ENCODE peak calls at places on chromosomes 7 and 10, in eight cellular contexts. I, Z, X, S, U, F, G and J are unnamed samples.

GRCh38 chr7:84025332-84025927 is 169.2 kb downstream of the SEMA3A start:
- DNase-seq in S (no peak), I (peak; percentile 94), F (peak; percentile 77), G (no peak), U (no peak), X (peak; percentile 95), Z (no peak), J (no peak)

GRCh38 chr7:132251327-132251659 is 325.0 kb downstream of the PLXNA4 start:
- DNase-seq in U (peak; percentile 93), S (peak; percentile 85), I (peak; percentile 17), F (peak; percentile 76), Z (no peak), X (no peak), G (peak; percentile 81), J (no peak)

GRCh38 chr7:115683093-115683492 is 347.5 kb downstream of the TFEC start:
- DNase-seq in S (no peak), U (no peak), X (no peak), F (no peak), Z (no peak), G (no peak), I (no peak), J (no peak)

GRCh38 chr7:5543361-5543760 is 119.7 kb upstream of the TNRC18 start:
- DNase-seq in F (no peak), I (no peak), S (no peak), Z (no peak), X (no peak), U (no peak), G (no peak), J (no peak)

GRCh38 chr10:11381023-11381422 is 230.4 kb downstream of the USP6NL start:
- DNase-seq in G (no peak), F (no peak), X (no peak), I (no peak), Z (no peak), U (no peak), S (no peak), J (no peak)

GRCh38 chr10:71454347-71454746 is 57.6 kb downstream of the CDH23 start:
- DNase-seq in U (no peak), X (no peak), G (no peak), Z (no peak), I (no peak), S (no peak), F (peak; percentile 50), J (no peak)

GRCh38 chr10:92377962-92378361 is 87.0 kb downstream of the MARCHF5 start:
- DNase-seq in X (no peak), I (no peak), S (no peak), F (no peak), Z (no peak), U (no peak), G (no peak), J (no peak)

GRCh38 chr10:95422196-95422595 is 131.4 kb upstream of the PDLIM1 start:
- DNase-seq in I (no peak), X (no peak), F (no peak), S (no peak), G (no peak), Z (no peak), U (no peak), J (no peak)

GRCh38 chr10:11854301-11854700 is 31.1 kb downstream of the PROSER2 start:
- DNase-seq in I (no peak), X (no peak), U (no peak), Z (no peak), S (no peak), G (no peak), F (no peak), J (no peak)

GRCh38 chr10:126350216-126350992 is 37.9 kb downstream of the ADAM12 start:
- DNase-seq in U (no peak), G (no peak), Z (peak; percentile 86), X (peak; percentile 2), I (peak; percentile 55), F (peak; percentile 82), S (no peak), J (no peak)

GRCh38 chr10:115772606-115773005 is 500.4 kb downstream of the GFRA1 start:
- DNase-seq in Z (no peak), X (no peak), F (no peak), G (no peak), I (peak; percentile 45), S (no peak), U (no peak), J (no peak)

GRCh38 chr7:75565129-75565528 is 73.0 kb downstream of the SPDYE5 start:
- DNase-seq in S (no peak), Z (peak; percentile 78), F (peak; percentile 82), G (peak; percentile 37), I (peak; percentile 15), U (no peak), X (peak; percentile 96), J (no peak)

GRCh38 chr10:6579904-6580278 is at the start of gene PRKCQ:
- DNase-seq in Z (no peak), F (no peak), G (no peak), S (no peak), X (no peak), U (no peak), I (peak; percentile 48), J (no peak)

GRCh38 chr10:6578221-6579192 is 1.6 kb downstream of the PRKCQ start:
- DNase-seq in F (no peak), G (no peak), S (no peak), Z (no peak), I (no peak), U (no peak), X (no peak), J (peak; percentile 56)

GRCh38 chr10:6579193-6579903 is 728 bp downstream of the PRKCQ start:
- DNase-seq in F (no peak), S (no peak), G (no peak), U (no peak), I (peak; percentile 6), Z (no peak), X (no peak), J (no peak)

GRCh38 chr10:6581750-6582697 is 1.9 kb upstream of the PRKCQ start:
- DNase-seq in F (no peak), I (no peak), X (no peak), U (no peak), Z (no peak), S (no peak), G (no peak), J (no peak)

GRCh38 chr10:6580279-6581029 is 378 bp upstream of the PRKCQ start:
- DNase-seq in U (peak; percentile 92), G (peak; percentile 67), S (peak; percentile 93), X (peak; percentile 68), Z (no peak), I (peak; percentile 78), F (peak; percentile 83), J (peak; percentile 93)
- H3K4me3 ChIP-seq in U (peak overlapping the region; percentile 67), G (peak overlapping the region; percentile 48), S (peak overlapping the region; percentile 91), X (peak overlapping the region; percentile 92), Z (peak overlapping the region; percentile 84), I (peak overlapping the region; percentile 66), F (peak overlapping the region; percentile 63), J (peak overlapping the region; percentile 89)

GRCh38 chr10:79183468-79183865 is 114.7 kb downstream of the ZMIZ1 start:
- DNase-seq in X (no peak), G (no peak), F (no peak), U (no peak), S (no peak), Z (no peak), I (no peak), J (no peak)

GRCh38 chr10:79181680-79182079 is 112.9 kb downstream of the ZMIZ1 start:
- DNase-seq in S (no peak), Z (no peak), I (no peak), X (no peak), G (no peak), U (no peak), F (peak; percentile 72), J (no peak)

GRCh38 chr10:79182122-79182521 is 113.4 kb downstream of the ZMIZ1 start:
- DNase-seq in F (no peak), U (no peak), I (no peak), S (no peak), X (no peak), Z (no peak), G (no peak), J (no peak)

GRCh38 chr10:79184141-79184625 is 115.4 kb downstream of the ZMIZ1 start:
- DNase-seq in G (no peak), F (peak; percentile 91), U (no peak), S (no peak), I (peak; percentile 83), X (peak; percentile 79), Z (no peak), J (no peak)

GRCh38 chr10:79182763-79183467 is 114.1 kb downstream of the ZMIZ1 start:
- DNase-seq in G (no peak), S (no peak), X (no peak), U (no peak), I (no peak), Z (no peak), F (no peak), J (no peak)
- H3K4me1 ChIP-seq in G (peaks cover 98% of the 10 kb centered on the region), S (peaks cover 48% of the 10 kb centered on the region), X (peaks cover 47% of the 10 kb centered on the region), U (peaks cover 91% of the 10 kb centered on the region), I (peaks cover 100% of the 10 kb centered on the region), Z (peaks cover 13% of the 10 kb centered on the region), F (peaks cover 31% of the 10 kb centered on the region), J (no peaks in the 10 kb centered on the region)

DNA sequence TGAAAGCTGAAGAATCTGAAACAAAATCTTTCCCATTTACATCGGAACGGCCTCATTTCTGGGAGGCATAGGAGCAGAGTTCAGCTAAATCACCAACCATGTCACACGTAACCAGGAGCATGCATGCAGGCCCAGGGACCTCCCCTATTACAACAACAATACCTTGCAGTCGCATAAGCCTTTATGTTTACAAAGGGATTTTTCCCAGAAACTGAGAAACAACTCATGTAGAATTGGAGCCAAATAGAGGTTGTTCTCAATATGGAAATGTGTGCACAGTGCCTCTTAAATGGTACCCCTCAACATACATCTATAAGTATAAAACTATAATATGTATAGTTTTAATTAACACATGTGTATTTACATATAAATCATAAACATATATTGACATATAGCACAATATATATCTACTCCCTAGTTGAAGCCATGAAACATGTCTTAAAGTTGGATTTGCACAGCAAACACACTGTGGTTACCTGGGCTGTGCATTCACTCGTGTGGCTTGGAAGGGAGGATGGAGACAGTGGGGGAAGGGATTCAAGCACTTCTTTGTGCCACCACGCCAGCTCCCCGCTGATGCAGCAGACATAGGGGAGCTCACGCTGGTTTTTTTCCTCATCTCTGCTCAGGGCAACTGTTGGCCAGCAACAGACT is 35.0 kb upstream of the DGKI start:
- DNase-seq in Z (no peak), S (no peak), I (no peak), G (no peak), F (no peak), X (no peak), U (no peak), J (no peak)
- TF ChIP-seq CTCF in Z (no peak), S (no peak), I (no peak), G (no peak), F (no peak), X (no peak), U (no peak), J (no peak)

GRCh38 chr10:79405221-79405994 is 40.0 kb downstream of the ZCCHC24 start:
- DNase-seq in X (no peak), Z (peak; percentile 38), U (peak; percentile 53), G (peak; percentile 50), F (no peak), I (no peak), S (peak; percentile 63), J (no peak)

GRCh38 chr10:79404231-79404609 is 41.2 kb downstream of the ZCCHC24 start:
- DNase-seq in G (peak; percentile 80), F (no peak), X (peak; percentile 11), S (peak; percentile 81), I (no peak), Z (no peak), U (peak; percentile 66), J (no peak)

GRCh38 chr10:79405995-79406515 is 39.4 kb downstream of the ZCCHC24 start:
- DNase-seq in F (no peak), G (no peak), I (no peak), X (no peak), U (no peak), S (no peak), Z (no peak), J (no peak)

GRCh38 chr10:79403441-79404230 is 41.8 kb downstream of the ZCCHC24 start:
- DNase-seq in X (peak; percentile 34), Z (no peak), S (peak; percentile 72), I (no peak), U (peak; percentile 65), F (no peak), G (peak; percentile 73), J (no peak)

GRCh38 chr10:79404690-79405131 is 40.7 kb downstream of the ZCCHC24 start:
- DNase-seq in F (no peak), S (peak; percentile 26), U (peak; percentile 46), G (peak; percentile 29), X (no peak), Z (peak; percentile 7), I (no peak), J (no peak)
- H3K4me3 ChIP-seq in F (no peak overlapping the region), S (no peak overlapping the region), U (no peak overlapping the region), G (no peak overlapping the region), X (no peak overlapping the region), Z (no peak overlapping the region), I (no peak overlapping the region), J (no peak overlapping the region)